ENCODE peak calls at places on chromosomes 13 and 19, in five cellular contexts. One of them, this sample, is unnamed.

GRCh38 chr13:37709318-37709717 is 110.8 kb upstream of the POSTN start:
- DNase-seq in PC-3: peak
- DNase-seq in left lung: no peak
- DNase-seq in fibroblast of mammary gland: no peak
- DNase-seq in colonic mucosa: no peak
- DNase-seq in this sample: no peak

GRCh38 chr13:37364024-37364423 is 234.5 kb downstream of the POSTN start:
- DNase-seq in PC-3: no peak
- DNase-seq in left lung: no peak
- DNase-seq in fibroblast of mammary gland: peak
- DNase-seq in colonic mucosa: no peak
- DNase-seq in this sample: no peak

GRCh38 chr19:31500540-31500830 is 151.2 kb upstream of the TSHZ3 start:
- DNase-seq in PC-3: no peak
- DNase-seq in left lung: no peak
- DNase-seq in fibroblast of mammary gland: no peak
- DNase-seq in colonic mucosa: no peak
- DNase-seq in this sample: no peak

GRCh38 chr13:29721766-29722165 is 126.3 kb upstream of the SLC7A1 start:
- DNase-seq in PC-3: no peak
- DNase-seq in left lung: no peak
- DNase-seq in fibroblast of mammary gland: peak
- DNase-seq in colonic mucosa: no peak
- DNase-seq in this sample: no peak

GRCh38 chr13:39038569-39038898 is 278 bp downstream of the NHLRC3 start:
- DNase-seq in PC-3: peak
- DNase-seq in left lung: no peak
- DNase-seq in fibroblast of mammary gland: no peak
- DNase-seq in colonic mucosa: peak
- DNase-seq in this sample: peak

GRCh38 chr19:16920816-16921529 is 32.2 kb downstream of the F2RL3 start:
- DNase-seq in PC-3: peak
- DNase-seq in left lung: no peak
- DNase-seq in fibroblast of mammary gland: peak
- DNase-seq in colonic mucosa: no peak
- DNase-seq in this sample: peak

GRCh38 chr13:114146629-114147028 is 14.2 kb upstream of the RASA3 start:
- DNase-seq in PC-3: no peak
- DNase-seq in left lung: no peak
- DNase-seq in fibroblast of mammary gland: no peak
- DNase-seq in colonic mucosa: no peak
- DNase-seq in this sample: no peak

GRCh38 chr13:101398920-101399319 is 17.4 kb downstream of the NALCN start:
- DNase-seq in PC-3: peak
- DNase-seq in left lung: no peak
- DNase-seq in fibroblast of mammary gland: peak
- DNase-seq in colonic mucosa: no peak
- DNase-seq in this sample: no peak

GRCh38 chr13:105410602-105411001 is 1124.9 kb downstream of the EFNB2 start:
- DNase-seq in PC-3: peak
- DNase-seq in left lung: peak
- DNase-seq in fibroblast of mammary gland: peak
- DNase-seq in colonic mucosa: peak
- DNase-seq in this sample: peak

GRCh38 chr19:12985049-12985776 is 10.1 kb upstream of the NFIX start:
- DNase-seq in PC-3: no peak
- DNase-seq in left lung: no peak
- DNase-seq in fibroblast of mammary gland: peak
- DNase-seq in colonic mucosa: peak
- DNase-seq in this sample: peak

GRCh38 chr13:45662122-45662521 is 40.0 kb upstream of the CBY2 start:
- DNase-seq in PC-3: no peak
- DNase-seq in left lung: no peak
- DNase-seq in fibroblast of mammary gland: peak
- DNase-seq in colonic mucosa: no peak
- DNase-seq in this sample: no peak

GRCh38 chr13:28636677-28637317 is 22.1 kb upstream of the POMP start:
- DNase-seq in PC-3: peak
- DNase-seq in left lung: no peak
- DNase-seq in fibroblast of mammary gland: peak
- DNase-seq in colonic mucosa: peak
- DNase-seq in this sample: peak

GRCh38 chr19:5340637-5341447 is at the start of gene PTPRS:
- DNase-seq in PC-3: peak
- DNase-seq in left lung: peak
- DNase-seq in fibroblast of mammary gland: peak
- DNase-seq in colonic mucosa: peak
- DNase-seq in this sample: peak

GRCh38 chr13:52001120-52001731 is 10.0 kb downstream of the ATP7B start:
- DNase-seq in PC-3: peak
- DNase-seq in left lung: no peak
- DNase-seq in fibroblast of mammary gland: peak
- DNase-seq in colonic mucosa: no peak
- DNase-seq in this sample: no peak

GRCh38 chr19:29988351-29988750 is 46.3 kb downstream of the URI1 start:
- DNase-seq in PC-3: no peak
- DNase-seq in left lung: no peak
- DNase-seq in fibroblast of mammary gland: no peak
- DNase-seq in colonic mucosa: no peak
- DNase-seq in this sample: no peak

GRCh38 chr19:872266-872951 is 12.9 kb downstream of the CFD start:
- DNase-seq in PC-3: peak
- DNase-seq in left lung: no peak
- DNase-seq in fibroblast of mammary gland: peak
- DNase-seq in colonic mucosa: peak
- DNase-seq in this sample: peak

GRCh38 chr19:46118136-46118535 is 6.4 kb downstream of the IGFL3 start:
- DNase-seq in PC-3: peak
- DNase-seq in left lung: no peak
- DNase-seq in fibroblast of mammary gland: no peak
- DNase-seq in colonic mucosa: no peak
- DNase-seq in this sample: no peak

GRCh38 chr19:43651758-43652545 is 12.3 kb upstream of the CADM4 start:
- DNase-seq in PC-3: peak
- DNase-seq in left lung: peak
- DNase-seq in fibroblast of mammary gland: peak
- DNase-seq in colonic mucosa: peak
- DNase-seq in this sample: peak

GRCh38 chr19:17049711-17050280 is 23.2 kb upstream of the CPAMD8 start:
- DNase-seq in PC-3: peak
- DNase-seq in left lung: peak
- DNase-seq in fibroblast of mammary gland: peak
- DNase-seq in colonic mucosa: peak
- DNase-seq in this sample: no peak

GRCh38 chr13:113666324-113666660 is 727 bp upstream of the GRK1 start:
- DNase-seq in PC-3: no peak
- DNase-seq in left lung: peak
- DNase-seq in fibroblast of mammary gland: no peak
- DNase-seq in colonic mucosa: no peak
- DNase-seq in this sample: no peak

GRCh38 chr19:14614099-14614412 is 31.2 kb downstream of the CLEC17A start:
- DNase-seq in PC-3: no peak
- DNase-seq in left lung: peak
- DNase-seq in fibroblast of mammary gland: no peak
- DNase-seq in colonic mucosa: no peak
- DNase-seq in this sample: no peak

GRCh38 chr19:40607311-40607871 is 6.2 kb downstream of the LTBP4 start:
- DNase-seq in PC-3: no peak
- DNase-seq in left lung: no peak
- DNase-seq in fibroblast of mammary gland: no peak
- DNase-seq in colonic mucosa: peak
- DNase-seq in this sample: no peak

GRCh38 chr13:45847554-45848224 is 3.9 kb downstream of the SIAH3 start:
- DNase-seq in PC-3: no peak
- DNase-seq in left lung: peak
- DNase-seq in fibroblast of mammary gland: no peak
- DNase-seq in colonic mucosa: no peak
- DNase-seq in this sample: peak

GRCh38 chr19:31170046-31170445 is 179.2 kb downstream of the TSHZ3 start:
- DNase-seq in PC-3: no peak
- DNase-seq in left lung: no peak
- DNase-seq in fibroblast of mammary gland: no peak
- DNase-seq in colonic mucosa: no peak
- DNase-seq in this sample: no peak

GRCh38 chr13:44117351-44117750 is 237.6 kb downstream of the LACC1 start:
- DNase-seq in PC-3: no peak
- DNase-seq in left lung: no peak
- DNase-seq in fibroblast of mammary gland: no peak
- DNase-seq in colonic mucosa: no peak
- DNase-seq in this sample: no peak

GRCh38 chr13:44111701-44112100 is 232.0 kb downstream of the LACC1 start:
- DNase-seq in PC-3: no peak
- DNase-seq in left lung: no peak
- DNase-seq in fibroblast of mammary gland: no peak
- DNase-seq in colonic mucosa: no peak
- DNase-seq in this sample: no peak

GRCh38 chr13:44112700-44113329 is 233.1 kb downstream of the LACC1 start:
- DNase-seq in PC-3: no peak
- DNase-seq in left lung: no peak
- DNase-seq in fibroblast of mammary gland: no peak
- DNase-seq in colonic mucosa: no peak
- DNase-seq in this sample: no peak

GRCh38 chr13:44120814-44121505 is 241.3 kb downstream of the LACC1 start:
- DNase-seq in PC-3: no peak
- DNase-seq in left lung: no peak
- DNase-seq in fibroblast of mammary gland: no peak
- DNase-seq in colonic mucosa: no peak
- DNase-seq in this sample: no peak

DNA sequence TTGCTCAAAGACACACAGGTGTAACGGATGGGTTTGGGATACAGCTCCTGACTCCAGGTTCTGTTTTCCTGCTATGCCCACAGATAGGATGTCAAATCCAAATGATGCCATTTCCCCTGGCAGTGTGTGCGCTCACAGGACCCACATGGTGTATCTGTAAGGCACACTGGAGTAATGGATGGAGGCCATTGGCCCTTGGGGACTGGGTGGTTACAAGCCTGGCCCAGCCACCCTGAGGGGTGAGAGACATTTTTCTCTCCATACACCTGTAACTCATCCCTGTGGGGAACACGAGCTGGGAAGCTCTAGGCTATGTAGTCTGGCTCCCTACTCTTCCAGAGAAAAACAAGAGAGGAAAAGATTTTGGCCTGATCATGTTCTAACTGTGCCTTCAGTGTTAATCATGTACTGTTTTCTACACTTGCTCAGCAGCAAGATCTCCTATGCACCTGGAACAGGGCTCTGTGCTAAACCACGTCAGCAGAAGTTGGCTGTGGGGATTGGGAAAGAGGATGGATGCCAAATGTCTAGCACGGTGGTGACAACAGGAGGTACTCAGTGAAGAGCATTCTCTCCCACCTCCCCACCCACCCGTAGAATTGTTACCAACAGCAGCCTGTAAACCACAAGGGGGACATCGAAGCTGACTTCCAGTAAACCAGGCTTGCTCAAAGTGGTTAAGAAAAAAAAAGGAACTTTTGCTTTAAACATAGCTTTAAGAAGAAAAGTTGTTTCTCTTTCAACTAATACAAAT is 237.0 kb downstream of the LACC1 start:
- DNase-seq in PC-3: no peak
- DNase-seq in left lung: no peak
- DNase-seq in fibroblast of mammary gland: no peak
- DNase-seq in colonic mucosa: no peak
- DNase-seq in this sample: no peak
- TF ChIP-seq CTCF in PC-3: no peak
- TF ChIP-seq CTCF in left lung: no peak
- TF ChIP-seq CTCF in fibroblast of mammary gland: peak
- TF ChIP-seq CTCF in colonic mucosa: no peak
- TF ChIP-seq CTCF in this sample: no peak

GRCh38 chr19:33192010-33192409 is 2.1 kb upstream of the LRP3 start:
- DNase-seq in PC-3: no peak
- DNase-seq in left lung: no peak
- DNase-seq in fibroblast of mammary gland: no peak
- DNase-seq in colonic mucosa: no peak
- DNase-seq in this sample: no peak
- TF ChIP-seq CTCF in PC-3: peak
- TF ChIP-seq CTCF in left lung: no peak
- TF ChIP-seq CTCF in fibroblast of mammary gland: peak
- TF ChIP-seq CTCF in colonic mucosa: no peak
- TF ChIP-seq CTCF in this sample: no peak

GRCh38 chr19:57947419-57948134 is at the start of gene ZNF256:
- DNase-seq in PC-3: peak
- DNase-seq in left lung: peak
- DNase-seq in fibroblast of mammary gland: peak
- DNase-seq in colonic mucosa: peak
- DNase-seq in this sample: peak
- TF ChIP-seq CTCF in PC-3: peak
- TF ChIP-seq CTCF in left lung: peak
- TF ChIP-seq CTCF in fibroblast of mammary gland: peak
- TF ChIP-seq CTCF in colonic mucosa: peak
- TF ChIP-seq CTCF in this sample: peak

GRCh38 chr13:58994077-58994476 is 1169.7 kb downstream of the DIAPH3 start:
- DNase-seq in PC-3: no peak
- DNase-seq in left lung: no peak
- DNase-seq in fibroblast of mammary gland: no peak
- DNase-seq in colonic mucosa: no peak
- DNase-seq in this sample: no peak

GRCh38 chr13:58991826-58992477 is 1171.8 kb downstream of the DIAPH3 start:
- DNase-seq in PC-3: peak
- DNase-seq in left lung: no peak
- DNase-seq in fibroblast of mammary gland: no peak
- DNase-seq in colonic mucosa: no peak
- DNase-seq in this sample: peak

GRCh38 chr13:58992478-58993042 is 1171.2 kb downstream of the DIAPH3 start:
- DNase-seq in PC-3: no peak
- DNase-seq in left lung: no peak
- DNase-seq in fibroblast of mammary gland: no peak
- DNase-seq in colonic mucosa: no peak
- DNase-seq in this sample: no peak

GRCh38 chr13:58999851-59000250 is 1163.9 kb downstream of the DIAPH3 start:
- DNase-seq in PC-3: no peak
- DNase-seq in left lung: no peak
- DNase-seq in fibroblast of mammary gland: no peak
- DNase-seq in colonic mucosa: no peak
- DNase-seq in this sample: no peak

DNA sequence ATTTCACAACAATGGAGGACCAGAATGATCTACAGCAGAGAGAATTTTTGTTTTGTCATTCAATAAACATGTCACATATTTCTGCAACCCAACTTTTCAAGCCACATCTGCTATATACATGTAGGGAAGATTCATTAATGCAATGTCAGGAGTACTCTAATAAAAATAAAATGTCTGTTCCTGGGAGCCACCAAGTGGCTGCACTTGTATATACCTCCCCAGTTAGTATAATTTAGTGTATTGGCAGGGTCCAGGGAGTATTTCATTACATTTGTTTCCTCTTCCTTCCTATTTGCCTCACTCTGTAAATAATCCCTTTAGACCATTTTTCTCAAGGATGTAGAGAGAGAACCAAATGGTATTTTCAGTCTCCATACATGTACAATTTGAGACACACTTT is 1169.0 kb downstream of the DIAPH3 start:
- DNase-seq in PC-3: peak
- DNase-seq in left lung: no peak
- DNase-seq in fibroblast of mammary gland: no peak
- DNase-seq in colonic mucosa: no peak
- DNase-seq in this sample: no peak
- TF ChIP-seq CTCF in PC-3: no peak
- TF ChIP-seq CTCF in left lung: no peak
- TF ChIP-seq CTCF in fibroblast of mammary gland: no peak
- TF ChIP-seq CTCF in colonic mucosa: no peak
- TF ChIP-seq CTCF in this sample: no peak

GRCh38 chr13:50924025-50924424 is 14.4 kb downstream of the RNASEH2B start:
- DNase-seq in PC-3: no peak
- DNase-seq in left lung: no peak
- DNase-seq in fibroblast of mammary gland: no peak
- DNase-seq in colonic mucosa: no peak
- DNase-seq in this sample: no peak
- TF ChIP-seq CTCF in PC-3: no peak
- TF ChIP-seq CTCF in left lung: no peak
- TF ChIP-seq CTCF in fibroblast of mammary gland: no peak
- TF ChIP-seq CTCF in colonic mucosa: no peak
- TF ChIP-seq CTCF in this sample: no peak